ENCODE peak calls at places on chromosomes 4 and X, in five cellular contexts. One of them, this sample, is unnamed.

GRCh38 chr4:104719539-104720230 is 225.0 kb upstream of the CXXC4 start:
- DNase-seq in uterus: no peak
- DNase-seq in endothelial cell of umbilical vein: no peak
- DNase-seq in thyroid gland: no peak
- DNase-seq in gastrocnemius medialis: no peak
- DNase-seq in this sample: no peak

GRCh38 chrX:20418379-20418778 is 151.7 kb upstream of the RPS6KA3 start:
- DNase-seq in uterus: no peak
- DNase-seq in endothelial cell of umbilical vein: no peak
- DNase-seq in gastrocnemius medialis: no peak
- DNase-seq in thyroid gland: no peak
- DNase-seq in this sample: no peak

GRCh38 chr4:36332023-36332781 is 50.8 kb downstream of the DTHD1 start:
- DNase-seq in thyroid gland: no peak
- DNase-seq in gastrocnemius medialis: no peak
- DNase-seq in uterus: no peak
- DNase-seq in endothelial cell of umbilical vein: no peak
- DNase-seq in this sample: no peak

GRCh38 chr4:156475322-156475721 is 496.3 kb downstream of the PDGFC start:
- DNase-seq in thyroid gland: no peak
- DNase-seq in gastrocnemius medialis: no peak
- DNase-seq in uterus: no peak
- DNase-seq in endothelial cell of umbilical vein: peak
- DNase-seq in this sample: peak

GRCh38 chr4:38131371-38132139 is 171.4 kb downstream of the PTTG2 start:
- DNase-seq in uterus: peak
- DNase-seq in endothelial cell of umbilical vein: peak
- DNase-seq in gastrocnemius medialis: no peak
- DNase-seq in thyroid gland: no peak
- DNase-seq in this sample: no peak

GRCh38 chr4:113209652-113210320 is 160.3 kb downstream of the ANK2 start:
- DNase-seq in endothelial cell of umbilical vein: no peak
- DNase-seq in uterus: no peak
- DNase-seq in gastrocnemius medialis: no peak
- DNase-seq in thyroid gland: no peak
- DNase-seq in this sample: no peak

GRCh38 chrX:46840946-46841740 is 4.3 kb downstream of the RP2 start:
- DNase-seq in uterus: no peak
- DNase-seq in gastrocnemius medialis: no peak
- DNase-seq in endothelial cell of umbilical vein: peak
- DNase-seq in thyroid gland: peak
- DNase-seq in this sample: no peak

GRCh38 chr4:120977435-120977997 is 55.0 kb upstream of the PRDM5 start:
- DNase-seq in thyroid gland: no peak
- DNase-seq in uterus: no peak
- DNase-seq in gastrocnemius medialis: no peak
- DNase-seq in endothelial cell of umbilical vein: peak
- DNase-seq in this sample: peak

GRCh38 chr4:138312536-138312911 is 70.4 kb upstream of the SLC7A11 start:
- DNase-seq in gastrocnemius medialis: no peak
- DNase-seq in endothelial cell of umbilical vein: no peak
- DNase-seq in uterus: no peak
- DNase-seq in thyroid gland: no peak
- DNase-seq in this sample: no peak

GRCh38 chrX:120213438-120214265 is 37.0 kb upstream of the ZBTB33 start:
- DNase-seq in thyroid gland: peak
- DNase-seq in gastrocnemius medialis: no peak
- DNase-seq in uterus: peak
- DNase-seq in endothelial cell of umbilical vein: peak
- DNase-seq in this sample: peak

GRCh38 chr4:183347586-183347985 is 25.4 kb upstream of the CLDN24 start:
- DNase-seq in thyroid gland: no peak
- DNase-seq in uterus: no peak
- DNase-seq in gastrocnemius medialis: no peak
- DNase-seq in endothelial cell of umbilical vein: no peak
- DNase-seq in this sample: no peak

GRCh38 chrX:154411322-154411980 is at the start of gene TAFAZZIN:
- DNase-seq in thyroid gland: peak
- DNase-seq in endothelial cell of umbilical vein: peak
- DNase-seq in uterus: peak
- DNase-seq in gastrocnemius medialis: peak
- DNase-seq in this sample: peak
- TF ChIP-seq POLR2A in thyroid gland: no peak
- TF ChIP-seq POLR2A in endothelial cell of umbilical vein: peak
- TF ChIP-seq POLR2A in uterus: peak
- TF ChIP-seq POLR2A in gastrocnemius medialis: peak
- TF ChIP-seq POLR2A in this sample: peak

GRCh38 chr4:87622303-87622702 is 14.0 kb downstream of the DSPP start:
- DNase-seq in thyroid gland: no peak
- DNase-seq in uterus: no peak
- DNase-seq in endothelial cell of umbilical vein: no peak
- DNase-seq in gastrocnemius medialis: no peak
- DNase-seq in this sample: no peak
- TF ChIP-seq POLR2A in thyroid gland: no peak
- TF ChIP-seq POLR2A in uterus: no peak
- TF ChIP-seq POLR2A in endothelial cell of umbilical vein: no peak
- TF ChIP-seq POLR2A in gastrocnemius medialis: no peak
- TF ChIP-seq POLR2A in this sample: no peak

GRCh38 chr4:101347557-101348366 is 436 bp upstream of the PPP3CA start:
- DNase-seq in gastrocnemius medialis: peak
- DNase-seq in uterus: peak
- DNase-seq in thyroid gland: peak
- DNase-seq in endothelial cell of umbilical vein: peak
- DNase-seq in this sample: peak
- TF ChIP-seq POLR2A in gastrocnemius medialis: peak
- TF ChIP-seq POLR2A in uterus: peak
- TF ChIP-seq POLR2A in thyroid gland: peak
- TF ChIP-seq POLR2A in endothelial cell of umbilical vein: no peak
- TF ChIP-seq POLR2A in this sample: peak

GRCh38 chr4:42809419-42810084 is 83.0 kb upstream of the GRXCR1 start:
- DNase-seq in endothelial cell of umbilical vein: no peak
- DNase-seq in thyroid gland: no peak
- DNase-seq in uterus: no peak
- DNase-seq in gastrocnemius medialis: no peak
- DNase-seq in this sample: no peak

GRCh38 chr4:42806436-42806835 is 86.1 kb upstream of the GRXCR1 start:
- DNase-seq in endothelial cell of umbilical vein: no peak
- DNase-seq in thyroid gland: no peak
- DNase-seq in gastrocnemius medialis: no peak
- DNase-seq in uterus: no peak
- DNase-seq in this sample: no peak
- TF ChIP-seq POLR2A in endothelial cell of umbilical vein: no peak
- TF ChIP-seq POLR2A in thyroid gland: no peak
- TF ChIP-seq POLR2A in gastrocnemius medialis: no peak
- TF ChIP-seq POLR2A in uterus: no peak
- TF ChIP-seq POLR2A in this sample: no peak